ENCODE peak calls at places on chromosomes 11 and 22, in seven cellular contexts. H is fibroblast of pulmonary artery, M is left colon, J is esophagus squamous epithelium, D is pancreas, E is hepatocyte, A is progenitor cell of endocrine pancreas. Q is an unnamed sample.

GRCh38 chr11:129189646-129190045 is 2.5 kb downstream of the ARHGAP32 start:
- DNase-seq in A (no peak), E (no peak), D (no peak), H (no peak), M (no peak), J (no peak), Q (no peak)

GRCh38 chr11:101034076-101034475 is 95.5 kb downstream of the PGR start:
- DNase-seq in J (no peak), E (no peak), M (no peak), H (peak; percentile 41), D (no peak), A (no peak), Q (no peak)

GRCh38 chr11:1054143-1055108 is 17.9 kb upstream of the MUC6 start:
- DNase-seq in J (no peak), M (peak; percentile 87), H (no peak), A (no peak), D (peak; percentile 16), E (no peak), Q (no peak)

GRCh38 chr11:128424867-128425285 is 162.5 kb downstream of the ETS1 start:
- DNase-seq in A (no peak), E (peak; percentile 74), H (peak; percentile 59), D (peak; percentile 63), M (peak; percentile 87), J (no peak), Q (no peak)

GRCh38 chr22:38454361-38455062 is 487 bp downstream of the KCNJ4 start:
- DNase-seq in D (no peak), E (no peak), A (no peak), J (no peak), M (no peak), H (no peak), Q (no peak)

GRCh38 chr22:43829904-43830851 is 18.1 kb upstream of the EFCAB6 start:
- DNase-seq in E (peak; percentile 35), D (no peak), A (no peak), H (peak; percentile 45), M (no peak), J (no peak), Q (no peak)

GRCh38 chr11:113446938-113447337 is 28.3 kb downstream of the DRD2 start:
- DNase-seq in D (no peak), E (peak; percentile 19), J (no peak), M (no peak), H (no peak), A (no peak), Q (no peak)

GRCh38 chr22:41598081-41598480 is 8.4 kb upstream of the PMM1 start:
- DNase-seq in M (no peak), E (no peak), A (no peak), H (peak; percentile 77), J (no peak), D (no peak), Q (no peak)

GRCh38 chr11:71198823-71199165 is 53.6 kb downstream of the SHANK2 start:
- DNase-seq in A (no peak), H (no peak), M (no peak), D (no peak), E (no peak), J (no peak), Q (no peak)

GRCh38 chr11:61532136-61533038 is 23.8 kb downstream of the LRRC10B start:
- DNase-seq in J (no peak), E (peak; percentile 60), D (no peak), M (peak; percentile 67), A (peak; percentile 29), H (peak; percentile 29), Q (no peak)

GRCh38 chr11:108597736-108598355 is 4.3 kb upstream of the EXPH5 start:
- DNase-seq in J (no peak), H (no peak), E (no peak), A (no peak), M (no peak), D (no peak), Q (no peak)

GRCh38 chr11:117621226-117621625 is 175.8 kb downstream of the DSCAML1 start:
- DNase-seq in D (no peak), J (no peak), A (no peak), M (no peak), H (peak; percentile 23), E (no peak), Q (no peak)

GRCh38 chr11:93922830-93923229 is 72.4 kb upstream of the VSTM5 start:
- DNase-seq in D (no peak), J (no peak), A (no peak), E (peak; percentile 66), H (no peak), M (no peak), Q (no peak)

GRCh38 chr11:61985863-61986262 is 18.4 kb upstream of the FTH1 start:
- DNase-seq in H (no peak), A (no peak), D (no peak), J (no peak), M (no peak), E (peak; percentile 79), Q (no peak)

GRCh38 chr11:76105637-76106036 is 100.7 kb downstream of the WNT11 start:
- DNase-seq in M (no peak), E (no peak), D (no peak), J (no peak), A (no peak), H (no peak), Q (no peak)

GRCh38 chr22:46138058-46138797 is 12.1 kb upstream of the PPARA start:
- DNase-seq in E (no peak), M (no peak), D (no peak), H (no peak), A (no peak), J (no peak), Q (no peak)

GRCh38 chr11:18492888-18493287 is 33.9 kb downstream of the TSG101 start:
- DNase-seq in M (no peak), D (no peak), A (no peak), J (no peak), H (peak; percentile 1), E (peak; percentile 13), Q (no peak)

Q was measured in thoracic aorta.